ENCODE peak calls at places on chromosome 3, in seven cellular contexts. One of them, this sample, is unnamed.

GRCh38 chr3:114827495-114827894 is 319.6 kb downstream of the ZBTB20 start:
- DNase-seq in ovary: no peak
- DNase-seq in neural progenitor cell: peak; percentile 37
- DNase-seq in transverse colon: no peak
- DNase-seq in heart left ventricle: no peak
- DNase-seq in fibroblast of lung: peak; percentile 37
- DNase-seq in ascending aorta: no peak
- DNase-seq in this sample: no peak

GRCh38 chr3:186653984-186654383 is 11.8 kb upstream of the HRG start:
- DNase-seq in ovary: no peak
- DNase-seq in neural progenitor cell: peak; percentile 48
- DNase-seq in transverse colon: no peak
- DNase-seq in heart left ventricle: no peak
- DNase-seq in fibroblast of lung: no peak
- DNase-seq in ascending aorta: no peak
- DNase-seq in this sample: no peak

GRCh38 chr3:135924506-135924905 is 41.0 kb upstream of the PPP2R3A start:
- DNase-seq in ovary: no peak
- DNase-seq in neural progenitor cell: no peak
- DNase-seq in transverse colon: no peak
- DNase-seq in heart left ventricle: no peak
- DNase-seq in fibroblast of lung: no peak
- DNase-seq in ascending aorta: no peak
- DNase-seq in this sample: no peak

GRCh38 chr3:100613721-100614390 is 4.5 kb downstream of the ADGRG7 start:
- DNase-seq in ovary: no peak
- DNase-seq in neural progenitor cell: no peak
- DNase-seq in transverse colon: no peak
- DNase-seq in heart left ventricle: no peak
- DNase-seq in fibroblast of lung: no peak
- DNase-seq in ascending aorta: no peak
- DNase-seq in this sample: no peak

GRCh38 chr3:29426302-29427226 is 145.7 kb downstream of the RBMS3 start:
- DNase-seq in ovary: no peak
- DNase-seq in neural progenitor cell: no peak
- DNase-seq in transverse colon: no peak
- DNase-seq in heart left ventricle: no peak
- DNase-seq in fibroblast of lung: no peak
- DNase-seq in ascending aorta: no peak
- DNase-seq in this sample: no peak

GRCh38 chr3:159208080-159208479 is 406.2 kb downstream of the MFSD1 start:
- DNase-seq in ovary: no peak
- DNase-seq in neural progenitor cell: no peak
- DNase-seq in transverse colon: no peak
- DNase-seq in heart left ventricle: no peak
- DNase-seq in fibroblast of lung: peak; percentile 70
- DNase-seq in ascending aorta: no peak
- DNase-seq in this sample: no peak

GRCh38 chr3:101803152-101803782 is 24.3 kb downstream of the NXPE3 start:
- DNase-seq in ovary: peak; percentile 21
- DNase-seq in neural progenitor cell: peak; percentile 77
- DNase-seq in transverse colon: peak; percentile 51
- DNase-seq in heart left ventricle: no peak
- DNase-seq in fibroblast of lung: peak; percentile 56
- DNase-seq in ascending aorta: no peak
- DNase-seq in this sample: peak; percentile 79

GRCh38 chr3:32340039-32340438 is 51.6 kb upstream of the CMTM7 start:
- DNase-seq in ovary: no peak
- DNase-seq in neural progenitor cell: peak; percentile 84
- DNase-seq in transverse colon: no peak
- DNase-seq in heart left ventricle: no peak
- DNase-seq in fibroblast of lung: peak; percentile 47
- DNase-seq in ascending aorta: no peak
- DNase-seq in this sample: peak; percentile 54

GRCh38 chr3:30605005-30605404 is 1.4 kb upstream of the TGFBR2 start:
- DNase-seq in ovary: no peak
- DNase-seq in neural progenitor cell: no peak
- DNase-seq in transverse colon: no peak
- DNase-seq in heart left ventricle: no peak
- DNase-seq in fibroblast of lung: no peak
- DNase-seq in ascending aorta: no peak
- DNase-seq in this sample: no peak

GRCh38 chr3:94159062-94159726 is 96.3 kb downstream of the NSUN3 start:
- DNase-seq in ovary: no peak
- DNase-seq in neural progenitor cell: no peak
- DNase-seq in transverse colon: no peak
- DNase-seq in heart left ventricle: no peak
- DNase-seq in fibroblast of lung: peak; percentile 81
- DNase-seq in ascending aorta: no peak
- DNase-seq in this sample: no peak

GRCh38 chr3:195094211-195094921 is 176.6 kb downstream of the XXYLT1 start:
- DNase-seq in ovary: no peak
- DNase-seq in neural progenitor cell: no peak
- DNase-seq in transverse colon: peak; percentile 53
- DNase-seq in heart left ventricle: peak; percentile 18
- DNase-seq in fibroblast of lung: no peak
- DNase-seq in ascending aorta: no peak
- DNase-seq in this sample: no peak

GRCh38 chr3:48398701-48399386 is 26.8 kb downstream of the FBXW12 start:
- DNase-seq in ovary: peak; percentile 9
- DNase-seq in neural progenitor cell: no peak
- DNase-seq in transverse colon: no peak
- DNase-seq in heart left ventricle: peak; percentile 22
- DNase-seq in fibroblast of lung: no peak
- DNase-seq in ascending aorta: no peak
- DNase-seq in this sample: peak; percentile 37

GRCh38 chr3:25281041-25281842 is 146.8 kb upstream of the RARB start:
- DNase-seq in ovary: no peak
- DNase-seq in neural progenitor cell: peak; percentile 37
- DNase-seq in transverse colon: no peak
- DNase-seq in heart left ventricle: no peak
- DNase-seq in fibroblast of lung: no peak
- DNase-seq in ascending aorta: no peak
- DNase-seq in this sample: no peak

GRCh38 chr3:155323063-155323666 is 29.7 kb upstream of the STRIT1 start:
- DNase-seq in ovary: no peak
- DNase-seq in neural progenitor cell: peak; percentile 80
- DNase-seq in transverse colon: peak; percentile 10
- DNase-seq in heart left ventricle: no peak
- DNase-seq in fibroblast of lung: peak; percentile 62
- DNase-seq in ascending aorta: no peak
- DNase-seq in this sample: no peak

GRCh38 chr3:177056927-177057326 is 140.4 kb downstream of the TBL1XR1 start:
- DNase-seq in ovary: no peak
- DNase-seq in neural progenitor cell: no peak
- DNase-seq in transverse colon: no peak
- DNase-seq in heart left ventricle: no peak
- DNase-seq in fibroblast of lung: no peak
- DNase-seq in ascending aorta: no peak
- DNase-seq in this sample: no peak

GRCh38 chr3:174951023-174951422 is 91.9 kb downstream of the NAALADL2 start:
- DNase-seq in ovary: no peak
- DNase-seq in neural progenitor cell: no peak
- DNase-seq in transverse colon: no peak
- DNase-seq in heart left ventricle: no peak
- DNase-seq in fibroblast of lung: peak; percentile 92
- DNase-seq in ascending aorta: no peak
- DNase-seq in this sample: no peak

GRCh38 chr3:51706788-51707731 is at the start of gene GRM2:
- DNase-seq in ovary: peak; percentile 76
- DNase-seq in neural progenitor cell: peak; percentile 98
- DNase-seq in transverse colon: peak; percentile 54
- DNase-seq in heart left ventricle: peak; percentile 83
- DNase-seq in fibroblast of lung: peak; percentile 84
- DNase-seq in ascending aorta: peak; percentile 69
- DNase-seq in this sample: no peak

GRCh38 chr3:164351126-164351525 is 727.2 kb downstream of the SI start:
- DNase-seq in ovary: no peak
- DNase-seq in neural progenitor cell: no peak
- DNase-seq in transverse colon: no peak
- DNase-seq in heart left ventricle: no peak
- DNase-seq in fibroblast of lung: peak; percentile 26
- DNase-seq in ascending aorta: no peak
- DNase-seq in this sample: no peak

GRCh38 chr3:51720292-51721061 is 13.6 kb downstream of the GRM2 start:
- DNase-seq in ovary: no peak
- DNase-seq in neural progenitor cell: no peak
- DNase-seq in transverse colon: no peak
- DNase-seq in heart left ventricle: no peak
- DNase-seq in fibroblast of lung: no peak
- DNase-seq in ascending aorta: no peak
- DNase-seq in this sample: no peak

GRCh38 chr3:66075281-66075680 is 36.6 kb upstream of the MAGI1 start:
- DNase-seq in ovary: no peak
- DNase-seq in neural progenitor cell: no peak
- DNase-seq in transverse colon: no peak
- DNase-seq in heart left ventricle: no peak
- DNase-seq in fibroblast of lung: peak; percentile 90
- DNase-seq in ascending aorta: no peak
- DNase-seq in this sample: no peak

GRCh38 chr3:37544105-37544504 is 317.6 kb upstream of the CTDSPL start:
- DNase-seq in ovary: no peak
- DNase-seq in neural progenitor cell: no peak
- DNase-seq in transverse colon: no peak
- DNase-seq in heart left ventricle: no peak
- DNase-seq in fibroblast of lung: no peak
- DNase-seq in ascending aorta: no peak
- DNase-seq in this sample: no peak

GRCh38 chr3:73422556-73422955 is 202.2 kb downstream of the PDZRN3 start:
- DNase-seq in ovary: peak; percentile 43
- DNase-seq in neural progenitor cell: no peak
- DNase-seq in transverse colon: no peak
- DNase-seq in heart left ventricle: no peak
- DNase-seq in fibroblast of lung: no peak
- DNase-seq in ascending aorta: no peak
- DNase-seq in this sample: no peak

GRCh38 chr3:73419993-73420392 is 204.7 kb downstream of the PDZRN3 start:
- DNase-seq in ovary: no peak
- DNase-seq in neural progenitor cell: no peak
- DNase-seq in transverse colon: no peak
- DNase-seq in heart left ventricle: no peak
- DNase-seq in fibroblast of lung: no peak
- DNase-seq in ascending aorta: no peak
- DNase-seq in this sample: no peak

GRCh38 chr3:73423133-73423532 is 201.6 kb downstream of the PDZRN3 start:
- DNase-seq in ovary: no peak
- DNase-seq in neural progenitor cell: no peak
- DNase-seq in transverse colon: no peak
- DNase-seq in heart left ventricle: no peak
- DNase-seq in fibroblast of lung: no peak
- DNase-seq in ascending aorta: no peak
- DNase-seq in this sample: no peak

GRCh38 chr3:73418636-73419035 is 206.1 kb downstream of the PDZRN3 start:
- DNase-seq in ovary: no peak
- DNase-seq in neural progenitor cell: no peak
- DNase-seq in transverse colon: no peak
- DNase-seq in heart left ventricle: no peak
- DNase-seq in fibroblast of lung: no peak
- DNase-seq in ascending aorta: no peak
- DNase-seq in this sample: no peak

DNA sequence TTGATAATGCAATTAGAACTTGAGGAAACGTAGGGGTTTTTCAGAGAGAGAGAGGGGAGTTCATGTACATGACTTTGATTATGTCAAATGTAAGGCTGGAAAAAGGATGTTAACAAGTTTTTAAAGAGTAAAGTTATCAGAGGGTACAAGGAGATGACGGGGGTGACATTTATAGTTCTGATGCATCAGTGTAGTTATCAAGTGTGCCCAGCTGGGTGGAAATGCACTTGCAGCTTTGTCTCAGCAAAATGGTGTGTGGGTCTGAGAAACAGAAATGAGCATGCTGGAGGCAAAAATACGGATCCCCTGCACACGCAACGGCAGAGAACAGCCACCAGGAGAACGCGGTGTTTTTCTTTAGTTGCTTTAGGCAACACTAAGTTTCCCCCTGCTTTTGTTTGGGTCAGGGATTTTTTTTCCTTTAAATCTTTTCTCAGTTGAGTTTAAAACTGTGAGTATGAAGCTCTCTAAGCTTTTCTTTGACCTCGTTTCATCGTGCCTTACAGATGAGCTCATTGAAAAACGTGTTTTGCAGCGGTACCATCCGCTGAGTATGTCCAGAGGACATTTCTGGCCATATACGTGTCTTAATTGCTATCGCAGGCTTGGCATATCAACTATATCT is 205.4 kb downstream of the PDZRN3 start:
- DNase-seq in ovary: no peak
- DNase-seq in neural progenitor cell: peak; percentile 19
- DNase-seq in transverse colon: no peak
- DNase-seq in heart left ventricle: no peak
- DNase-seq in fibroblast of lung: peak; percentile 55
- DNase-seq in ascending aorta: no peak
- DNase-seq in this sample: no peak
- H3K4me3 ChIP-seq in ovary: peak overlapping the region; percentile 2
- H3K4me3 ChIP-seq in neural progenitor cell: no peak overlapping the region
- H3K4me3 ChIP-seq in transverse colon: no peak overlapping the region
- H3K4me3 ChIP-seq in heart left ventricle: no peak overlapping the region
- H3K4me3 ChIP-seq in fibroblast of lung: peak overlapping the region; percentile 33
- H3K4me3 ChIP-seq in ascending aorta: peak overlapping the region; percentile 10
- H3K4me3 ChIP-seq in this sample: no peak overlapping the region

GRCh38 chr3:56667973-56668579 is 15.0 kb downstream of the TASOR start:
- DNase-seq in ovary: no peak
- DNase-seq in neural progenitor cell: no peak
- DNase-seq in transverse colon: no peak
- DNase-seq in heart left ventricle: no peak
- DNase-seq in fibroblast of lung: no peak
- DNase-seq in ascending aorta: no peak
- DNase-seq in this sample: no peak

GRCh38 chr3:56677286-56677685 is 5.8 kb downstream of the TASOR start:
- DNase-seq in ovary: no peak
- DNase-seq in neural progenitor cell: no peak
- DNase-seq in transverse colon: no peak
- DNase-seq in heart left ventricle: no peak
- DNase-seq in fibroblast of lung: no peak
- DNase-seq in ascending aorta: no peak
- DNase-seq in this sample: no peak

GRCh38 chr3:56673781-56674457 is 9.1 kb downstream of the TASOR start:
- DNase-seq in ovary: no peak
- DNase-seq in neural progenitor cell: no peak
- DNase-seq in transverse colon: no peak
- DNase-seq in heart left ventricle: no peak
- DNase-seq in fibroblast of lung: no peak
- DNase-seq in ascending aorta: no peak
- DNase-seq in this sample: no peak
- H3K36me3 ChIP-seq in ovary: no peaks in the 10 kb centered on the region
- H3K36me3 ChIP-seq in neural progenitor cell: peaks cover 26% of the 10 kb centered on the region
- H3K36me3 ChIP-seq in transverse colon: peaks cover 36% of the 10 kb centered on the region
- H3K36me3 ChIP-seq in heart left ventricle: peaks cover 8% of the 10 kb centered on the region
- H3K36me3 ChIP-seq in fibroblast of lung: no peaks in the 10 kb centered on the region
- H3K36me3 ChIP-seq in ascending aorta: peaks cover 18% of the 10 kb centered on the region
- H3K36me3 ChIP-seq in this sample: peaks cover 26% of the 10 kb centered on the region

GRCh38 chr3:8767667-8768363 is 1.6 kb downstream of the OXTR start:
- DNase-seq in ovary: no peak
- DNase-seq in neural progenitor cell: peak; percentile 42
- DNase-seq in transverse colon: peak; percentile 32
- DNase-seq in heart left ventricle: no peak
- DNase-seq in fibroblast of lung: peak; percentile 51
- DNase-seq in ascending aorta: peak; percentile 55
- DNase-seq in this sample: peak; percentile 67
- TF ChIP-seq CTCF in ovary: no peak
- TF ChIP-seq CTCF in neural progenitor cell: peak; percentile 28
- TF ChIP-seq CTCF in transverse colon: no peak
- TF ChIP-seq CTCF in heart left ventricle: peak; percentile 11
- TF ChIP-seq CTCF in fibroblast of lung: no peak
- TF ChIP-seq CTCF in ascending aorta: no peak
- TF ChIP-seq CTCF in this sample: peak; percentile 16

GRCh38 chr3:62600033-62600432 is 226.7 kb upstream of the FEZF2 start:
- DNase-seq in ovary: no peak
- DNase-seq in neural progenitor cell: no peak
- DNase-seq in transverse colon: no peak
- DNase-seq in heart left ventricle: no peak
- DNase-seq in fibroblast of lung: no peak
- DNase-seq in ascending aorta: no peak
- DNase-seq in this sample: no peak
- H3K4me3 ChIP-seq in ovary: no peak overlapping the region
- H3K4me3 ChIP-seq in neural progenitor cell: no peak overlapping the region
- H3K4me3 ChIP-seq in transverse colon: no peak overlapping the region
- H3K4me3 ChIP-seq in heart left ventricle: no peak overlapping the region
- H3K4me3 ChIP-seq in fibroblast of lung: no peak overlapping the region
- H3K4me3 ChIP-seq in ascending aorta: no peak overlapping the region
- H3K4me3 ChIP-seq in this sample: no peak overlapping the region